ENCODE peak calls at places on chromosomes 6 and 20, in five cellular contexts. One of them, this sample, is unnamed.

GRCh38 chr6:32436995-32437836 is 2.5 kb upstream of the HLA-DRA start:
- DNase-seq in GM06990: peak; percentile 78
- DNase-seq in tibial nerve: no peak
- DNase-seq in fibroblast of mammary gland: peak; percentile 24
- DNase-seq in pancreas: no peak
- DNase-seq in this sample: no peak

GRCh38 chr20:63329331-63330083 is 31.6 kb downstream of the CHRNA4 start:
- DNase-seq in pancreas: no peak
- DNase-seq in tibial nerve: no peak
- DNase-seq in fibroblast of mammary gland: no peak
- DNase-seq in GM06990: no peak
- DNase-seq in this sample: no peak

GRCh38 chr6:28802417-28803336 is 121.1 kb downstream of the TRIM27 start:
- DNase-seq in tibial nerve: no peak
- DNase-seq in fibroblast of mammary gland: peak; percentile 80
- DNase-seq in pancreas: no peak
- DNase-seq in GM06990: peak; percentile 72
- DNase-seq in this sample: no peak

GRCh38 chr6:33249732-33250625 is 21.7 kb downstream of the VPS52 start:
- DNase-seq in tibial nerve: no peak
- DNase-seq in pancreas: peak; percentile 31
- DNase-seq in GM06990: no peak
- DNase-seq in fibroblast of mammary gland: peak; percentile 93
- DNase-seq in this sample: no peak

GRCh38 chr6:95511404-95511803 is 65.9 kb upstream of the MANEA start:
- DNase-seq in GM06990: no peak
- DNase-seq in pancreas: no peak
- DNase-seq in tibial nerve: no peak
- DNase-seq in fibroblast of mammary gland: no peak
- DNase-seq in this sample: no peak

GRCh38 chr6:80769101-80769500 is 662.6 kb downstream of the BCKDHB start:
- DNase-seq in pancreas: no peak
- DNase-seq in GM06990: no peak
- DNase-seq in fibroblast of mammary gland: peak; percentile 91
- DNase-seq in tibial nerve: no peak
- DNase-seq in this sample: no peak

GRCh38 chr6:168388641-168389633 is 52.0 kb upstream of the SMOC2 start:
- DNase-seq in GM06990: no peak
- DNase-seq in fibroblast of mammary gland: no peak
- DNase-seq in tibial nerve: no peak
- DNase-seq in pancreas: peak; percentile 58
- DNase-seq in this sample: no peak

GRCh38 chr6:21731411-21732031 is 138.0 kb downstream of the SOX4 start:
- DNase-seq in GM06990: no peak
- DNase-seq in fibroblast of mammary gland: peak; percentile 35
- DNase-seq in tibial nerve: no peak
- DNase-seq in pancreas: peak; percentile 43
- DNase-seq in this sample: no peak

GRCh38 chr6:35443341-35444030 is 8.7 kb upstream of the FANCE start:
- DNase-seq in fibroblast of mammary gland: no peak
- DNase-seq in pancreas: no peak
- DNase-seq in tibial nerve: no peak
- DNase-seq in GM06990: no peak
- DNase-seq in this sample: no peak

GRCh38 chr6:35425284-35425683 is 26.9 kb upstream of the FANCE start:
- DNase-seq in tibial nerve: no peak
- DNase-seq in fibroblast of mammary gland: peak; percentile 91
- DNase-seq in pancreas: no peak
- DNase-seq in GM06990: no peak
- DNase-seq in this sample: no peak

GRCh38 chr20:63553933-63554290 is at the start of gene FNDC11:
- DNase-seq in fibroblast of mammary gland: no peak
- DNase-seq in tibial nerve: no peak
- DNase-seq in GM06990: no peak
- DNase-seq in pancreas: no peak
- DNase-seq in this sample: no peak

GRCh38 chr20:63433756-63434531 is 38.5 kb downstream of the KCNQ2 start:
- DNase-seq in pancreas: no peak
- DNase-seq in fibroblast of mammary gland: no peak
- DNase-seq in tibial nerve: no peak
- DNase-seq in GM06990: peak; percentile 36
- DNase-seq in this sample: no peak

GRCh38 chr6:144181639-144182038 is 31.3 kb downstream of the STX11 start:
- DNase-seq in GM06990: no peak
- DNase-seq in fibroblast of mammary gland: no peak
- DNase-seq in pancreas: no peak
- DNase-seq in tibial nerve: no peak
- DNase-seq in this sample: no peak

GRCh38 chr6:46734867-46735719 is at the start of gene PLA2G7:
- DNase-seq in pancreas: peak; percentile 10
- DNase-seq in tibial nerve: no peak
- DNase-seq in fibroblast of mammary gland: peak; percentile 18
- DNase-seq in GM06990: no peak
- DNase-seq in this sample: no peak

GRCh38 chr6:105851586-105851985 is 234.6 kb upstream of the PRDM1 start:
- DNase-seq in pancreas: no peak
- DNase-seq in tibial nerve: no peak
- DNase-seq in GM06990: no peak
- DNase-seq in fibroblast of mammary gland: no peak
- DNase-seq in this sample: no peak

GRCh38 chr6:56517155-56517745 is 125.4 kb downstream of the DST start:
- DNase-seq in pancreas: no peak
- DNase-seq in GM06990: no peak
- DNase-seq in tibial nerve: no peak
- DNase-seq in fibroblast of mammary gland: peak; percentile 81
- DNase-seq in this sample: no peak

GRCh38 chr6:158752613-158753012 is 66.6 kb downstream of the EZR start:
- DNase-seq in tibial nerve: no peak
- DNase-seq in GM06990: no peak
- DNase-seq in fibroblast of mammary gland: peak; percentile 30
- DNase-seq in pancreas: peak; percentile 52
- DNase-seq in this sample: no peak

GRCh38 chr20:10671221-10671849 is 2.5 kb downstream of the JAG1 start:
- DNase-seq in fibroblast of mammary gland: peak; percentile 94
- DNase-seq in GM06990: peak; percentile 47
- DNase-seq in tibial nerve: peak; percentile 84
- DNase-seq in pancreas: peak; percentile 86
- DNase-seq in this sample: peak; percentile 28

GRCh38 chr6:167407239-167408064 is 82.6 kb downstream of the TTLL2 start:
- DNase-seq in fibroblast of mammary gland: no peak
- DNase-seq in pancreas: no peak
- DNase-seq in tibial nerve: no peak
- DNase-seq in GM06990: no peak
- DNase-seq in this sample: no peak

GRCh38 chr6:163600331-163600730 is 185.8 kb downstream of the QKI start:
- DNase-seq in tibial nerve: no peak
- DNase-seq in GM06990: no peak
- DNase-seq in pancreas: no peak
- DNase-seq in fibroblast of mammary gland: no peak
- DNase-seq in this sample: no peak

GRCh38 chr6:148263010-148263409 is 79.6 kb upstream of the SASH1 start:
- DNase-seq in fibroblast of mammary gland: no peak
- DNase-seq in pancreas: no peak
- DNase-seq in tibial nerve: no peak
- DNase-seq in GM06990: no peak
- DNase-seq in this sample: no peak

GRCh38 chr6:44051516-44051915 is 75.7 kb downstream of the MRPL14 start:
- DNase-seq in tibial nerve: no peak
- DNase-seq in pancreas: peak; percentile 58
- DNase-seq in fibroblast of mammary gland: peak; percentile 89
- DNase-seq in GM06990: no peak
- DNase-seq in this sample: no peak

GRCh38 chr6:305371-306206 is 13.3 kb downstream of the DUSP22 start:
- DNase-seq in pancreas: no peak
- DNase-seq in fibroblast of mammary gland: no peak
- DNase-seq in tibial nerve: no peak
- DNase-seq in GM06990: peak; percentile 80
- DNase-seq in this sample: no peak

DNA sequence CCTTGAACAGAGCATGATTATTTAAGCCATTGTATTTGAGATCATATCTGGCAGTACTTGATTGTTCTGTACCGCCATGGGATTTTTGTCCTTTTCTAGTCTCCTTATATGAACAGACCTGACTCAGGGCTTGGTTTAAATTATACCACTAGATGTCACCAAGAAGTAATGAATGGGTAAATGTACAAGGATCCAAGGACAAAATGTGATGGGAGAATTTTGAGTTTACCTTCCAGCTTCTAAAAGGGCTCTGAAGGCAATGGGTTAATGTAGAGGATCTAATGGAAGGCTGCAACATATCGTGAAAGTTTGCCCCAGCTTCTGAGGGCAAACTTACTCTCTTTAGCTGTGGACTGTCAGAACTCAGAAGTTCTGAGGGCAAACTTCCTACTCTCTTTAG is 12.0 kb downstream of the RNF8 start:
- DNase-seq in fibroblast of mammary gland: peak; percentile 33
- DNase-seq in pancreas: no peak
- DNase-seq in GM06990: no peak
- DNase-seq in tibial nerve: no peak
- DNase-seq in this sample: no peak
- TF ChIP-seq CTCF in fibroblast of mammary gland: peak; percentile 22
- TF ChIP-seq CTCF in pancreas: no peak
- TF ChIP-seq CTCF in GM06990: no peak
- TF ChIP-seq CTCF in tibial nerve: no peak
- TF ChIP-seq CTCF in this sample: no peak

GRCh38 chr20:20261159-20261558 is 106.7 kb upstream of the INSM1 start:
- DNase-seq in GM06990: no peak
- DNase-seq in pancreas: no peak
- DNase-seq in fibroblast of mammary gland: no peak
- DNase-seq in tibial nerve: no peak
- DNase-seq in this sample: no peak

GRCh38 chr20:20265210-20265609 is 102.7 kb upstream of the INSM1 start:
- DNase-seq in GM06990: no peak
- DNase-seq in pancreas: no peak
- DNase-seq in tibial nerve: no peak
- DNase-seq in fibroblast of mammary gland: no peak
- DNase-seq in this sample: no peak

GRCh38 chr20:20267685-20268429 is 100.0 kb upstream of the INSM1 start:
- DNase-seq in fibroblast of mammary gland: no peak
- DNase-seq in GM06990: no peak
- DNase-seq in pancreas: no peak
- DNase-seq in tibial nerve: no peak
- DNase-seq in this sample: no peak

GRCh38 chr20:20271277-20271676 is 96.6 kb upstream of the INSM1 start:
- DNase-seq in tibial nerve: no peak
- DNase-seq in pancreas: no peak
- DNase-seq in fibroblast of mammary gland: no peak
- DNase-seq in GM06990: no peak
- DNase-seq in this sample: no peak

GRCh38 chr20:20266552-20266951 is 101.4 kb upstream of the INSM1 start:
- DNase-seq in fibroblast of mammary gland: no peak
- DNase-seq in pancreas: no peak
- DNase-seq in tibial nerve: no peak
- DNase-seq in GM06990: no peak
- DNase-seq in this sample: no peak
- H3K4me3 ChIP-seq in fibroblast of mammary gland: no peak overlapping the region
- H3K4me3 ChIP-seq in pancreas: no peak overlapping the region
- H3K4me3 ChIP-seq in tibial nerve: no peak overlapping the region
- H3K4me3 ChIP-seq in GM06990: no peak overlapping the region
- H3K4me3 ChIP-seq in this sample: no peak overlapping the region

DNA sequence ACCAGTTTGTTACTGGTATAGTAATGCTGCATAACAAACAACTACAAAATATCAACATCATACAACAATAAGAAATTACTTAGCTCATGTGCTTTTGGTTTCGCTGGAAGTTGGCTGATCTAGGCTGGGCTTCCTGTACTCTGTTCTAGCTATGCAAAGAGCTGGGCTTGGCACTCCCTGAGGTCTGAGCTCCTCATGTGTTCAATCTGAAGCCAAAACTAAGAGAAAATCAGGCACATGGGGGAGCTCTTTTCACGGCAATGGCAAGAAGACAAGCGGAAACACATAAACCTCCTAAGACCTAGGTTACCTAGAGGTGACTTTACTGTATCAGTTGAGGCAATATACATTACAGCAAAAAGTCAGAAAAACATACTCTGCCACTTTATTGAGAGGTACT is 574.2 kb downstream of the KHDRBS2 start:
- DNase-seq in GM06990: no peak
- DNase-seq in pancreas: no peak
- DNase-seq in tibial nerve: no peak
- DNase-seq in fibroblast of mammary gland: no peak
- DNase-seq in this sample: no peak
- TF ChIP-seq CTCF in GM06990: no peak
- TF ChIP-seq CTCF in pancreas: no peak
- TF ChIP-seq CTCF in tibial nerve: no peak
- TF ChIP-seq CTCF in fibroblast of mammary gland: no peak
- TF ChIP-seq CTCF in this sample: no peak

GRCh38 chr20:61635721-61636455 is 383.8 kb downstream of the CDH4 start:
- DNase-seq in GM06990: no peak
- DNase-seq in tibial nerve: no peak
- DNase-seq in fibroblast of mammary gland: no peak
- DNase-seq in pancreas: no peak
- DNase-seq in this sample: no peak

GRCh38 chr20:61636531-61637116 is 384.6 kb downstream of the CDH4 start:
- DNase-seq in fibroblast of mammary gland: no peak
- DNase-seq in pancreas: no peak
- DNase-seq in tibial nerve: no peak
- DNase-seq in GM06990: no peak
- DNase-seq in this sample: no peak

GRCh38 chr20:61640171-61640570 is 388.1 kb downstream of the CDH4 start:
- DNase-seq in fibroblast of mammary gland: peak; percentile 58
- DNase-seq in tibial nerve: no peak
- DNase-seq in pancreas: no peak
- DNase-seq in GM06990: no peak
- DNase-seq in this sample: no peak

GRCh38 chr20:61640846-61641245 is 388.8 kb downstream of the CDH4 start:
- DNase-seq in GM06990: no peak
- DNase-seq in fibroblast of mammary gland: no peak
- DNase-seq in pancreas: no peak
- DNase-seq in tibial nerve: no peak
- DNase-seq in this sample: no peak

DNA sequence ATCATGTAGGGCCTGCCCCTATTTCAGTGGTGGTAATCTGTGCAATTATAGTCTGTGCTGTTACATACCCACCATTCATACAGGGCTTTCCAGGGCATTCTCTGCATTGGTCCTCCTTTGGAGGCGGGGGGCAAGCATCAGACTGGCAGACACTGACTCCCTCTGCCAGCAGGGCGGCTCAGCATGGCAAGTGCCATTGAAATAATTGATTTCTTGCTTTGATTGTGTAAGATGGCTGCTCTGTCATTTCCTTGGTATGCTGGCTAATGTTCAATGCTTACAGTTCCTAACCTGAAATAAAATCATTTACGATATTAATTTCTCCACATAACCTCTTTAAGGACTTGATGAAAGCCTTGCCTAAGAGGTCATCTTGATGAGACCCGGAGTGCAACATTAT is 387.1 kb downstream of the CDH4 start:
- DNase-seq in pancreas: no peak
- DNase-seq in tibial nerve: no peak
- DNase-seq in GM06990: no peak
- DNase-seq in fibroblast of mammary gland: peak; percentile 39
- DNase-seq in this sample: no peak
- H3K4me3 ChIP-seq in pancreas: no peak overlapping the region
- H3K4me3 ChIP-seq in tibial nerve: no peak overlapping the region
- H3K4me3 ChIP-seq in GM06990: no peak overlapping the region
- H3K4me3 ChIP-seq in fibroblast of mammary gland: no peak overlapping the region
- H3K4me3 ChIP-seq in this sample: no peak overlapping the region

This sample was measured in CD8-positive, alpha-beta T cell.